ENCODE peak calls at places on chromosomes 5 and 9, in four cellular contexts. One of them, this sample, is unnamed.

GRCh38 chr9:89731262-89731980 is 126.6 kb downstream of the GADD45G start:
- DNase-seq in colonic mucosa: no peak
- DNase-seq in nephron progenitor cell: no peak
- DNase-seq in NB4: no peak
- DNase-seq in this sample: no peak

GRCh38 chr5:132365213-132365612 is 4.3 kb upstream of the SLC22A5 start:
- DNase-seq in colonic mucosa: no peak
- DNase-seq in nephron progenitor cell: no peak
- DNase-seq in NB4: no peak
- DNase-seq in this sample: no peak

GRCh38 chr5:71838286-71838685 is 119.2 kb downstream of the CARTPT start:
- DNase-seq in colonic mucosa: no peak
- DNase-seq in nephron progenitor cell: no peak
- DNase-seq in NB4: no peak
- DNase-seq in this sample: no peak

GRCh38 chr9:129311638-129312037 is 133.6 kb upstream of the IER5L start:
- DNase-seq in colonic mucosa: no peak
- DNase-seq in nephron progenitor cell: no peak
- DNase-seq in NB4: no peak
- DNase-seq in this sample: no peak

GRCh38 chr5:153745778-153746420 is 255.4 kb downstream of the GRIA1 start:
- DNase-seq in colonic mucosa: no peak
- DNase-seq in nephron progenitor cell: no peak
- DNase-seq in NB4: no peak
- DNase-seq in this sample: no peak

GRCh38 chr9:33320568-33321261 is 30.4 kb downstream of the NFX1 start:
- DNase-seq in colonic mucosa: no peak
- DNase-seq in nephron progenitor cell: no peak
- DNase-seq in NB4: no peak
- DNase-seq in this sample: no peak

GRCh38 chr5:164048527-164048926 is 543.1 kb downstream of the MAT2B start:
- DNase-seq in colonic mucosa: no peak
- DNase-seq in nephron progenitor cell: no peak
- DNase-seq in NB4: peak; percentile 3
- DNase-seq in this sample: no peak

GRCh38 chr9:115237383-115238087 is 119.6 kb upstream of the TNC start:
- DNase-seq in colonic mucosa: no peak
- DNase-seq in nephron progenitor cell: no peak
- DNase-seq in NB4: no peak
- DNase-seq in this sample: no peak

GRCh38 chr9:98502976-98503325 is 205.8 kb downstream of the GABBR2 start:
- DNase-seq in colonic mucosa: no peak
- DNase-seq in nephron progenitor cell: peak; percentile 15
- DNase-seq in NB4: no peak
- DNase-seq in this sample: no peak

GRCh38 chr9:14749738-14750137 is 27.2 kb upstream of the CER1 start:
- DNase-seq in colonic mucosa: no peak
- DNase-seq in nephron progenitor cell: no peak
- DNase-seq in NB4: no peak
- DNase-seq in this sample: no peak

GRCh38 chr5:10669983-10670382 is 91.1 kb downstream of the DAP start:
- DNase-seq in colonic mucosa: no peak
- DNase-seq in nephron progenitor cell: no peak
- DNase-seq in NB4: no peak
- DNase-seq in this sample: no peak

GRCh38 chr9:110173322-110173642 is 34.7 kb downstream of the C9orf152 start:
- DNase-seq in colonic mucosa: no peak
- DNase-seq in nephron progenitor cell: no peak
- DNase-seq in NB4: no peak
- DNase-seq in this sample: no peak

GRCh38 chr9:96859461-96860198 is 5.3 kb upstream of the ZNF782 start:
- DNase-seq in colonic mucosa: no peak
- DNase-seq in nephron progenitor cell: no peak
- DNase-seq in NB4: no peak
- DNase-seq in this sample: no peak

GRCh38 chr9:83106272-83106671 is 43.3 kb upstream of the RASEF start:
- DNase-seq in colonic mucosa: no peak
- DNase-seq in nephron progenitor cell: no peak
- DNase-seq in NB4: no peak
- DNase-seq in this sample: no peak

GRCh38 chr5:104513194-104513602 is 950.6 kb upstream of the NUDT12 start:
- DNase-seq in colonic mucosa: no peak
- DNase-seq in nephron progenitor cell: no peak
- DNase-seq in NB4: no peak
- DNase-seq in this sample: no peak

GRCh38 chr5:142929602-142930001 is 159.4 kb downstream of the ARHGAP26 start:
- DNase-seq in colonic mucosa: no peak
- DNase-seq in nephron progenitor cell: no peak
- DNase-seq in NB4: peak; percentile 22
- DNase-seq in this sample: no peak

GRCh38 chr5:56464935-56465756 is 232.0 kb upstream of the ANKRD55 start:
- DNase-seq in colonic mucosa: no peak
- DNase-seq in nephron progenitor cell: no peak
- DNase-seq in NB4: no peak
- DNase-seq in this sample: no peak

GRCh38 chr9:20512106-20512505 is 110.2 kb downstream of the MLLT3 start:
- DNase-seq in colonic mucosa: no peak
- DNase-seq in nephron progenitor cell: no peak
- DNase-seq in NB4: no peak
- DNase-seq in this sample: no peak

GRCh38 chr5:125394661-125395280 is 648.3 kb upstream of the ZNF608 start:
- DNase-seq in colonic mucosa: no peak
- DNase-seq in nephron progenitor cell: no peak
- DNase-seq in NB4: no peak
- DNase-seq in this sample: no peak

GRCh38 chr9:131323629-131324028 is 34.1 kb downstream of the PLPP7 start:
- DNase-seq in colonic mucosa: no peak
- DNase-seq in nephron progenitor cell: no peak
- DNase-seq in NB4: no peak
- DNase-seq in this sample: no peak

GRCh38 chr9:131735238-131736181 is 4.4 kb downstream of the RAPGEF1 start:
- DNase-seq in colonic mucosa: peak; percentile 80
- DNase-seq in nephron progenitor cell: no peak
- DNase-seq in NB4: no peak
- DNase-seq in this sample: no peak

GRCh38 chr5:124902097-124902821 is 155.8 kb upstream of the ZNF608 start:
- DNase-seq in colonic mucosa: no peak
- DNase-seq in nephron progenitor cell: no peak
- DNase-seq in NB4: peak; percentile 77
- DNase-seq in this sample: peak; percentile 65

GRCh38 chr9:71984388-71985069 is 73.1 kb downstream of the C9orf85 start:
- DNase-seq in colonic mucosa: peak; percentile 42
- DNase-seq in nephron progenitor cell: no peak
- DNase-seq in NB4: no peak
- DNase-seq in this sample: no peak

GRCh38 chr5:35369965-35370790 is 139.9 kb upstream of the PRLR start:
- DNase-seq in colonic mucosa: no peak
- DNase-seq in nephron progenitor cell: no peak
- DNase-seq in NB4: no peak
- DNase-seq in this sample: no peak

DNA sequence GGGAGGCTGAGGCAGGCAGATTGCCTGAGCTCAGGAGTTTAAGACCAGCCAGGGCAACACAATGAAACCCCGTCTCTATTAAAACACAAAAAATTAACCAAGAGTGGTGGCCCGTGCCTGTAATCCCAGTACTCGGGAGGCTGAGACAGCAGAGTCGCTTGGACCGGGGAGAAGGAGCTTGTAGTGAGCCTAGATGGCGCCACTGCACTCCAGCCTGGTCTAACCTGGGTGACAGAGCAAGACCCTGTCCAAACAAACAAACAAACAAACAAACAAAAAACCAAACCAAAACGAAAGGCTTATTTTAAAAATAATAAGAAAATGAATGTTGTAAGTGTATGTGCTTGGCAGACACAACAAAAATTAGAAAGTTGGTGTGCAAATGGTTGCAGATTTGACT is 536.3 kb upstream of the PTPRD start:
- DNase-seq in colonic mucosa: no peak
- DNase-seq in nephron progenitor cell: peak; percentile 13
- DNase-seq in NB4: peak; percentile 28
- DNase-seq in this sample: no peak
- TF ChIP-seq CTCF in colonic mucosa: no peak
- TF ChIP-seq CTCF in nephron progenitor cell: no peak
- TF ChIP-seq CTCF in NB4: peak; percentile 49
- TF ChIP-seq CTCF in this sample: no peak

GRCh38 chr5:4797445-4797844 is 342.7 kb upstream of the ADAMTS16 start:
- DNase-seq in colonic mucosa: no peak
- DNase-seq in nephron progenitor cell: no peak
- DNase-seq in NB4: no peak
- DNase-seq in this sample: no peak
- TF ChIP-seq CTCF in colonic mucosa: no peak
- TF ChIP-seq CTCF in nephron progenitor cell: no peak
- TF ChIP-seq CTCF in NB4: no peak
- TF ChIP-seq CTCF in this sample: no peak

DNA sequence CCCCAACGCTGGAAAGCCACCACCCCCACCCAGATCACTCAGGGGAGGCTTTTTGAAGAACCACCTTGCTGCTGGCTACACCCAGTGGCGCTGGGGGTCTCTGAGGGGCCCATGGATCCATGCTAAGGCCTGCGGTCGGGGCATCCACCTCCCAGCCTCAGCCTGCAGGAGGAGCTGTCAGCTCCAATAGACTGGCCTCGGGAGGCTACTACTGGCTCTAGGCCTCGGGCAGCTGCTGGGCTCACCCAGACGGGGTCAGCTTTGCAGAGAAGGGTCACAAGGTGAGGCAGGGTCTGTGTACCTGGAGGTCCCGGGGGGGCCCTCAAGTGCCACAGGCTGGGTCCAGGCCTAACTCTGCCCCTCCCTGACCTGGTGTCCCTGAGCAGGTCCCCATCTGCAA is 193.7 kb downstream of the OLFM1 start:
- DNase-seq in colonic mucosa: no peak
- DNase-seq in nephron progenitor cell: no peak
- DNase-seq in NB4: no peak
- DNase-seq in this sample: no peak
- TF ChIP-seq CTCF in colonic mucosa: no peak
- TF ChIP-seq CTCF in nephron progenitor cell: no peak
- TF ChIP-seq CTCF in NB4: no peak
- TF ChIP-seq CTCF in this sample: no peak

GRCh38 chr9:137580958-137581331 is 2.2 kb upstream of the DPH7 start:
- DNase-seq in colonic mucosa: no peak
- DNase-seq in nephron progenitor cell: no peak
- DNase-seq in NB4: no peak
- DNase-seq in this sample: no peak

GRCh38 chr9:137581361-137582285 is 2.9 kb upstream of the DPH7 start:
- DNase-seq in colonic mucosa: no peak
- DNase-seq in nephron progenitor cell: no peak
- DNase-seq in NB4: no peak
- DNase-seq in this sample: no peak

GRCh38 chr9:137579259-137579604 is 507 bp upstream of the DPH7 start:
- DNase-seq in colonic mucosa: no peak
- DNase-seq in nephron progenitor cell: no peak
- DNase-seq in NB4: no peak
- DNase-seq in this sample: no peak

GRCh38 chr9:137578518-137579258 is at the start of gene DPH7:
- DNase-seq in colonic mucosa: peak; percentile 99
- DNase-seq in nephron progenitor cell: peak; percentile 98
- DNase-seq in NB4: peak; percentile 94
- DNase-seq in this sample: peak; percentile 99

GRCh38 chr9:137580209-137580957 is 1.7 kb upstream of the DPH7 start:
- DNase-seq in colonic mucosa: no peak
- DNase-seq in nephron progenitor cell: no peak
- DNase-seq in NB4: no peak
- DNase-seq in this sample: no peak
- TF ChIP-seq CTCF in colonic mucosa: no peak
- TF ChIP-seq CTCF in nephron progenitor cell: no peak
- TF ChIP-seq CTCF in NB4: no peak
- TF ChIP-seq CTCF in this sample: no peak

This sample was measured in GM10248.